ENCODE peak calls at places on chromosome 12, in eight cellular contexts. One of them, this sample, is unnamed.

GRCh38 chr12:4307593-4308333 is 13.2 kb upstream of the TIGAR start:
- DNase-seq in B cell: no peak
- DNase-seq in frontal cortex: peak; percentile 77
- DNase-seq in Karpas-422: peak; percentile 59
- DNase-seq in left cardiac atrium: peak; percentile 66
- DNase-seq in tibial nerve: peak; percentile 43
- DNase-seq in SK-MEL-5: peak; percentile 88
- DNase-seq in fibroblast of the aortic adventitia: peak; percentile 66
- DNase-seq in this sample: peak; percentile 93

GRCh38 chr12:57797938-57798337 is 15.4 kb downstream of the TSFM start:
- DNase-seq in B cell: no peak
- DNase-seq in frontal cortex: no peak
- DNase-seq in Karpas-422: no peak
- DNase-seq in left cardiac atrium: no peak
- DNase-seq in tibial nerve: no peak
- DNase-seq in SK-MEL-5: no peak
- DNase-seq in fibroblast of the aortic adventitia: no peak
- DNase-seq in this sample: no peak

GRCh38 chr12:467591-467990 is 7.9 kb downstream of the B4GALNT3 start:
- DNase-seq in B cell: no peak
- DNase-seq in frontal cortex: no peak
- DNase-seq in Karpas-422: no peak
- DNase-seq in left cardiac atrium: no peak
- DNase-seq in tibial nerve: no peak
- DNase-seq in SK-MEL-5: no peak
- DNase-seq in fibroblast of the aortic adventitia: no peak
- DNase-seq in this sample: no peak

GRCh38 chr12:117875652-117876491 is 92.9 kb downstream of the KSR2 start:
- DNase-seq in B cell: no peak
- DNase-seq in frontal cortex: no peak
- DNase-seq in Karpas-422: peak; percentile 66
- DNase-seq in left cardiac atrium: no peak
- DNase-seq in tibial nerve: no peak
- DNase-seq in SK-MEL-5: no peak
- DNase-seq in fibroblast of the aortic adventitia: no peak
- DNase-seq in this sample: peak; percentile 84

GRCh38 chr12:131507094-131507493 is 203.8 kb upstream of the SFSWAP start:
- DNase-seq in B cell: no peak
- DNase-seq in frontal cortex: no peak
- DNase-seq in Karpas-422: no peak
- DNase-seq in left cardiac atrium: no peak
- DNase-seq in tibial nerve: no peak
- DNase-seq in SK-MEL-5: no peak
- DNase-seq in fibroblast of the aortic adventitia: no peak
- DNase-seq in this sample: no peak

GRCh38 chr12:5017638-5018348 is 25.9 kb upstream of the KCNA5 start:
- DNase-seq in B cell: peak; percentile 5
- DNase-seq in frontal cortex: no peak
- DNase-seq in Karpas-422: no peak
- DNase-seq in left cardiac atrium: no peak
- DNase-seq in tibial nerve: no peak
- DNase-seq in SK-MEL-5: no peak
- DNase-seq in fibroblast of the aortic adventitia: no peak
- DNase-seq in this sample: peak; percentile 39

GRCh38 chr12:24979286-24979685 is 30.4 kb upstream of the BCAT1 start:
- DNase-seq in B cell: no peak
- DNase-seq in frontal cortex: no peak
- DNase-seq in Karpas-422: no peak
- DNase-seq in left cardiac atrium: no peak
- DNase-seq in tibial nerve: no peak
- DNase-seq in SK-MEL-5: no peak
- DNase-seq in fibroblast of the aortic adventitia: no peak
- DNase-seq in this sample: no peak

GRCh38 chr12:13976880-13977279 is 4.5 kb downstream of the GRIN2B start:
- DNase-seq in B cell: no peak
- DNase-seq in frontal cortex: no peak
- DNase-seq in Karpas-422: peak; percentile 45
- DNase-seq in left cardiac atrium: no peak
- DNase-seq in tibial nerve: no peak
- DNase-seq in SK-MEL-5: peak; percentile 55
- DNase-seq in fibroblast of the aortic adventitia: no peak
- DNase-seq in this sample: no peak

GRCh38 chr12:47751561-47751960 is 7.1 kb downstream of the RAPGEF3 start:
- DNase-seq in B cell: no peak
- DNase-seq in frontal cortex: no peak
- DNase-seq in Karpas-422: no peak
- DNase-seq in left cardiac atrium: no peak
- DNase-seq in tibial nerve: no peak
- DNase-seq in SK-MEL-5: no peak
- DNase-seq in fibroblast of the aortic adventitia: no peak
- DNase-seq in this sample: no peak

GRCh38 chr12:12811343-12811742 is 1.8 kb upstream of the DDX47 start:
- DNase-seq in B cell: no peak
- DNase-seq in frontal cortex: no peak
- DNase-seq in Karpas-422: no peak
- DNase-seq in left cardiac atrium: no peak
- DNase-seq in tibial nerve: no peak
- DNase-seq in SK-MEL-5: no peak
- DNase-seq in fibroblast of the aortic adventitia: no peak
- DNase-seq in this sample: no peak

GRCh38 chr12:44627767-44628166 is 248.3 kb downstream of the NELL2 start:
- DNase-seq in B cell: no peak
- DNase-seq in frontal cortex: no peak
- DNase-seq in Karpas-422: no peak
- DNase-seq in left cardiac atrium: no peak
- DNase-seq in tibial nerve: no peak
- DNase-seq in SK-MEL-5: no peak
- DNase-seq in fibroblast of the aortic adventitia: no peak
- DNase-seq in this sample: no peak

GRCh38 chr12:109053382-109054123 is 1.2 kb downstream of the USP30 start:
- DNase-seq in B cell: peak; percentile 47
- DNase-seq in frontal cortex: no peak
- DNase-seq in Karpas-422: peak; percentile 48
- DNase-seq in left cardiac atrium: no peak
- DNase-seq in tibial nerve: no peak
- DNase-seq in SK-MEL-5: peak; percentile 6
- DNase-seq in fibroblast of the aortic adventitia: peak; percentile 3
- DNase-seq in this sample: peak; percentile 9

GRCh38 chr12:57224973-57225679 is 4.4 kb upstream of the SHMT2 start:
- DNase-seq in B cell: peak; percentile 80
- DNase-seq in frontal cortex: no peak
- DNase-seq in Karpas-422: peak; percentile 93
- DNase-seq in left cardiac atrium: no peak
- DNase-seq in tibial nerve: no peak
- DNase-seq in SK-MEL-5: no peak
- DNase-seq in fibroblast of the aortic adventitia: no peak
- DNase-seq in this sample: peak; percentile 96

GRCh38 chr12:55823419-55823818 is 5.6 kb downstream of the ORMDL2 start:
- DNase-seq in B cell: no peak
- DNase-seq in frontal cortex: no peak
- DNase-seq in Karpas-422: no peak
- DNase-seq in left cardiac atrium: no peak
- DNase-seq in tibial nerve: no peak
- DNase-seq in SK-MEL-5: no peak
- DNase-seq in fibroblast of the aortic adventitia: no peak
- DNase-seq in this sample: no peak

GRCh38 chr12:92908108-92908507 is 21.0 kb downstream of the EEA1 start:
- DNase-seq in B cell: no peak
- DNase-seq in frontal cortex: no peak
- DNase-seq in Karpas-422: no peak
- DNase-seq in left cardiac atrium: no peak
- DNase-seq in tibial nerve: no peak
- DNase-seq in SK-MEL-5: no peak
- DNase-seq in fibroblast of the aortic adventitia: no peak
- DNase-seq in this sample: no peak

GRCh38 chr12:113601656-113602263 is 130.1 kb upstream of the LHX5 start:
- DNase-seq in B cell: no peak
- DNase-seq in frontal cortex: no peak
- DNase-seq in Karpas-422: peak; percentile 61
- DNase-seq in left cardiac atrium: no peak
- DNase-seq in tibial nerve: no peak
- DNase-seq in SK-MEL-5: no peak
- DNase-seq in fibroblast of the aortic adventitia: no peak
- DNase-seq in this sample: peak; percentile 75

GRCh38 chr12:64019654-64020053 is 175.2 kb downstream of the SRGAP1 start:
- DNase-seq in B cell: no peak
- DNase-seq in frontal cortex: no peak
- DNase-seq in Karpas-422: no peak
- DNase-seq in left cardiac atrium: no peak
- DNase-seq in tibial nerve: no peak
- DNase-seq in SK-MEL-5: no peak
- DNase-seq in fibroblast of the aortic adventitia: no peak
- DNase-seq in this sample: no peak

GRCh38 chr12:53159195-53159834 is 21.2 kb upstream of the ZNF740 start:
- DNase-seq in B cell: peak; percentile 89
- DNase-seq in frontal cortex: peak; percentile 78
- DNase-seq in Karpas-422: peak; percentile 95
- DNase-seq in left cardiac atrium: peak; percentile 84
- DNase-seq in tibial nerve: peak; percentile 81
- DNase-seq in SK-MEL-5: peak; percentile 88
- DNase-seq in fibroblast of the aortic adventitia: peak; percentile 82
- DNase-seq in this sample: peak; percentile 94

GRCh38 chr12:128047266-128048060 is 219.5 kb upstream of the TMEM132C start:
- DNase-seq in B cell: no peak
- DNase-seq in frontal cortex: no peak
- DNase-seq in Karpas-422: no peak
- DNase-seq in left cardiac atrium: no peak
- DNase-seq in tibial nerve: no peak
- DNase-seq in SK-MEL-5: no peak
- DNase-seq in fibroblast of the aortic adventitia: no peak
- DNase-seq in this sample: no peak

GRCh38 chr12:132541200-132541599 is 51.2 kb downstream of the FBRSL1 start:
- DNase-seq in B cell: no peak
- DNase-seq in frontal cortex: no peak
- DNase-seq in Karpas-422: no peak
- DNase-seq in left cardiac atrium: no peak
- DNase-seq in tibial nerve: no peak
- DNase-seq in SK-MEL-5: no peak
- DNase-seq in fibroblast of the aortic adventitia: no peak
- DNase-seq in this sample: peak; percentile 65

This sample was measured in H7.